ENCODE peak calls at places on chromosomes 3 and 15, in four cellular contexts. W is HL-60, J is breast epithelium, Q is prostate gland. L is an unnamed sample.

GRCh38 chr3:8503871-8504610 is 2.4 kb downstream of the LMCD1 start:
- DNase-seq in W (no peak), J (no peak), Q (no peak), L (no peak)

GRCh38 chr15:79932447-79932846 is 35.6 kb upstream of the MTHFS start:
- DNase-seq in W (no peak), J (no peak), Q (peak), L (no peak)

GRCh38 chr15:89385596-89386242 is 51.1 kb upstream of the POLG start:
- DNase-seq in W (peak), J (no peak), Q (no peak), L (no peak)

GRCh38 chr15:89747708-89748682 is 3.1 kb downstream of the MESP1 start:
- DNase-seq in W (no peak), J (no peak), Q (no peak), L (peak)

GRCh38 chr3:49183873-49184272 is 12.5 kb downstream of the KLHDC8B start:
- DNase-seq in W (no peak), J (no peak), Q (no peak), L (no peak)

GRCh38 chr3:48466386-48467109 is 20.0 kb downstream of the ATRIP start:
- DNase-seq in W (peak), J (no peak), Q (no peak), L (peak)

GRCh38 chr15:78761891-78762385 is 49.3 kb downstream of the ADAMTS7 start:
- DNase-seq in W (no peak), J (no peak), Q (no peak), L (no peak)

GRCh38 chr3:73546961-73547360 is 77.8 kb downstream of the PDZRN3 start:
- DNase-seq in W (no peak), J (peak), Q (no peak), L (no peak)

GRCh38 chr15:78438595-78439285 is 724 bp downstream of the IREB2 start:
- DNase-seq in W (peak), J (peak), Q (peak), L (no peak)

GRCh38 chr3:155611456-155611855 is 133.4 kb downstream of the PLCH1 start:
- DNase-seq in W (no peak), J (no peak), Q (no peak), L (no peak)

GRCh38 chr3:49799761-49800160 is at the start of gene CDHR4:
- DNase-seq in W (no peak), J (no peak), Q (no peak), L (no peak)

GRCh38 chr3:99637041-99637380 is 1.4 kb upstream of the COL8A1 start:
- DNase-seq in W (no peak), J (no peak), Q (no peak), L (no peak)

GRCh38 chr15:64524778-64525177 is 64.4 kb downstream of the ZNF609 start:
- DNase-seq in W (no peak), J (no peak), Q (no peak), L (no peak)

GRCh38 chr3:124168271-124168670 is 176.3 kb upstream of the ROPN1 start:
- DNase-seq in W (no peak), J (no peak), Q (no peak), L (no peak)

DNA sequence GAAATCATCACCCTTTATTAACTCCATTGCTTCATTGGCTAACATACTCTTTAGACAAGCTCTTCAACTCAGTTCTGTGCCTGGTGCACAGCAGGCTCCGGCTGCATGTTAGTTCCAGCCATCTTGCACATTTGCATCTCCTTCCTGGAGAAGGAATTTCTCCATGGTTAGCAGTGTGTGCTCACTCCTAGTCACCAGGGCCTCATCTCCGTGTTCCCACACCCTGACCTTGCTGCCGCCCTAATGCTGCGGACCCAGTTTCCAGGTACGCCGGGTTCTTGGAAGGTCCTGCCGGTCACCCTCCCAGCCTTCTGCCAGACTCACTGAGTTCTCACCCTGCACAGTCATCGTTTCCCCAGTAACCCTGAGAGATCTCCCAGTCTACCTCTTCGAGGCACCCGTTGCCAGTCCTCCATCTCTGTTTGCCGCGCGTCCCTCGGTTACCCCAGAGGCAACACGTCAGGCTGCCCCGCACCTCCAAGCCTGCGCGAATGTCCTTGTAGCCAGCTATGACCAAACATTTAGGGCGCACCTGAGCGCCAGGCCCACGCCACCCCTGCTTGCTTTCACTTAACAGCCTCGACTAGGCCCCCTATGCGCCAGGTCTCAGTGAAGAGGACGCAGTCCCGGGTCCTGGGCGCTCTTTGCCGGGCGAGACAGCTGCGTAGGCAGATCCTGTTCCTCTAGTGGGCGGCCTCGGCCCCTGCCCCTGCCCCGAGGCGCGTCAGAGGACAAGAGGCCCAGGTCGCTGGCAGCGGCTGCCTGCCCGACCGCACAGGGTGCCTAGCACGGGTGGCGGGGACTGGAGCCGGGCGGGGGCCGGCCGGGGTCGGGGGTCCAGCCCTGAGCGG is 744 bp upstream of the ZNF592 start:
- DNase-seq in W (peak), J (peak), Q (peak), L (peak)
- TF ChIP-seq POLR2AphosphoS5 in W (peak), J (peak), Q (no peak), L (peak)

DNA sequence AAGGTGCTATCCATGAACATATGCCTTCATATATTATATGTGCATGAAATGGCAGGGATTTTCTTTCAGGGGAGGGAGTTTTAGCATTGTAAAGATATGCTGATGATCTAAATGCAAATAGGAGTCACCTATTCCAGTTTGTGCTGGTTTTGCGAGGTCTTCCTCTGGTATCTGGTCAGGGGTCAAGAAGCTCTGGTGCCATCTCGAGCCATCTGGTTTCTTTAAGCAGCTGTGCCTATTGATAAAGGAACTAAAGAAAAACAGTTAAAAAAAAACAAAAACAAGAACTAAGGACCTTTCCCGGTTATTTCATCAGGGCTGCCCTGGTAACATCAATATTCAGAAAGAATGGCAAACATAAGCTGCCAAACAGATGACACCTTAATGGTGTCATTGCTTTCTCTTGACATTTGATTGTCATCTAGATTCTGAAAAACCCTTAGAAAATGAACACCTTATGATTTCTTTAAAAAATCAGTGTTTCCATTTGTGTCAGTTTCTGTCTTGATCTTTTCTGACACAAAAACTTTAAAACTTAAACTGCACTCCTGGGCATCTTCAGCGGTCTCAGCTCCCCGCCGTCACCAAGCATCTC is 22.7 kb downstream of the APH1B start:
- DNase-seq in W (no peak), J (no peak), Q (no peak), L (no peak)
- H3K4me3 ChIP-seq in W (no peak), J (no peak), Q (no peak), L (no peak)

DNA sequence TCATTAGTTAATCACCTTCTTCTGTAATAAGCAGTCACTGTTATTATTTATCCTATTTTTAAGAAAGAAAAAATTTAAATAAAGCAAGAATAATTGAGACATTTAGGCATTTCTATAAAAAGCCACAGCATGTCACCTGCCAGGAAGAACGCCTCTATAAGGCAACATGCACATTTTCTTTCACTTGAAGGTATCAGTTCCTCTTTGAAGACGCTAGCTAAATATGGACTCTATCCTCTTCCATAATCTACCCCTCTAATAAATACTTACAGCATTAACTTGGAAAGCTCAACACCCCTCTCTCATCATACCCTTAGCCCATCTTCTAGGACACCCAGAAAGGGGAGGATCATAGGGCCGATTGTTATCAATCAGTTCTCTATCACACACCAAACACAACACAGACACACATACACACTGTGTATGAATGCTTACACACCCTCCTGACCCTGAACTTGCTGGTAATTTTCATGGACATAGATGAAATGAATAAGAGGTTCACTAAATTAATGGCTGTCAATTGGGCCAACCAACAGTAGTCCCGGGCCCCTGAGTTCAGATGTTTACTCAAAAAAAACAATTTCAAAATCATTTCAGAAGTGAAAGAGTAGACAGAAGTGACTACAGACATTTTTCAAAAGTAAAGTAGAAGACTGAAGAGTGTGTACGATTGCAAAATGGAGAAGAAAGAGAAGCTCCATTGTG is 102.5 kb downstream of the ZMAT3 start:
- DNase-seq in W (no peak), J (no peak), Q (no peak), L (no peak)
- TF ChIP-seq POLR2AphosphoS5 in W (no peak), J (no peak), Q (no peak), L (no peak)

GRCh38 chr15:60389261-60390077 is 8.3 kb downstream of the ANXA2 start:
- DNase-seq in W (no peak), J (no peak), Q (no peak), L (no peak)

GRCh38 chr15:60384526-60385127 is 13.2 kb downstream of the ANXA2 start:
- DNase-seq in W (no peak), J (no peak), Q (no peak), L (no peak)

GRCh38 chr15:60385620-60386552 is 11.9 kb downstream of the ANXA2 start:
- DNase-seq in W (no peak), J (no peak), Q (peak), L (no peak)

GRCh38 chr15:60390231-60390630 is 7.6 kb downstream of the ANXA2 start:
- DNase-seq in W (no peak), J (no peak), Q (no peak), L (no peak)

DNA sequence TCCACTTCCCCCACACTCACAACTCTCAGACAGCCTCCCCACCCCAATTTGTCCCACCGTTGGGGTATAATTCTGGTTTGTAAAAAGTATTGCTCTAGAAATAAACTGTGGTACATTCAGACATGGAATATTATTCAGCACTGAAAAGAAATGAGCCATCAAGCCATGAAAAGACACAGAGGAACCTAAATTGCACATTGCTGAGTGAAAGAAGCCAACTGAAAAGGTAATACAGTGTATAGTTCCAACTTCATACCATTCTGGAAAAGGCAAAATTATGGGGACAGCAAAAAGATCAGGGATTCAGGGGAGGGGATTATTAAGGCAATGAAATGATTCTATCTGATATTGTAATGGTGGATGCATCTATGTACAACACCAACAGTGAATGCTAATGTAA is 10.5 kb downstream of the ANXA2 start:
- DNase-seq in W (no peak), J (no peak), Q (no peak), L (no peak)
- H3K4me3 ChIP-seq in W (no peak), J (no peak), Q (no peak), L (no peak)

GRCh38 chr3:16241225-16241624 is 23.5 kb downstream of the DPH3 start:
- DNase-seq in W (no peak), J (no peak), Q (no peak), L (no peak)

GRCh38 chr3:16242177-16242576 is 22.6 kb downstream of the DPH3 start:
- DNase-seq in W (no peak), J (no peak), Q (no peak), L (no peak)

GRCh38 chr3:16240229-16241023 is 24.3 kb downstream of the DPH3 start:
- DNase-seq in W (no peak), J (no peak), Q (no peak), L (no peak)

GRCh38 chr3:16239082-16239770 is 25.5 kb downstream of the DPH3 start:
- DNase-seq in W (no peak), J (no peak), Q (no peak), L (no peak)

GRCh38 chr3:16239776-16240175 is 25.0 kb downstream of the DPH3 start:
- DNase-seq in W (no peak), J (no peak), Q (no peak), L (no peak)
- TF ChIP-seq POLR2AphosphoS5 in W (no peak), J (no peak), Q (no peak), L (no peak)

DNA sequence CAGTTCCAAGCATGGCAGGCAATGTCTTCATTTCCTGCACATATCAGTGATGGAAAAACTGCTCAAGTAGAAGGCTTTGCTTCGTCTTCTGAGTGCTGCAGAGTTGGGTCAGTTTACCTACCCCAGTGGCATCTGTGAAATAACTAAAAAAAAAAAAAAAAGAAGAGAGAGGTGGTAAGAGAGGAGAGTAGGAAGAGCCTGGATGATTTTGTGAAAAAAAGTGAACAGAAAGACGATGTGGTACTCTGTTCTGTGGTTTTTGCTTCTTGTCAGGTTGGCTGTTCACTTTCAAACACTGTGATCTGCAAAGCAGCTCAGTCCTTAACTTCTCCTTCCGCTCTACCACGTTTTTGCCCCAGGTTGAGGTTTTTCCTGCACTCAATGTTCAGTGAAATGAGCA is at the start of gene BTLA:
- DNase-seq in W (peak), J (no peak), Q (no peak), L (no peak)
- H3K4me3 ChIP-seq in W (no peak), J (no peak), Q (no peak), L (peak)

L was measured in transverse colon.